ENCODE peak calls at places on chromosome 1, in eight cellular contexts. M is tibial nerve, C is Peyer's patch, U is IMR-90, G is body of pancreas, K is testis, V is prostate gland, H is uterus. W is an unnamed sample.

GRCh38 chr1:36982708-36983107 is 51.6 kb downstream of the GRIK3 start:
- DNase-seq in H (no peak), G (no peak), C (no peak), M (no peak), V (no peak), U (no peak), K (peak), W (no peak)

GRCh38 chr1:4564083-4564482 is 90.3 kb upstream of the AJAP1 start:
- DNase-seq in H (no peak), K (no peak), G (no peak), C (no peak), U (no peak), V (no peak), M (no peak), W (no peak)

GRCh38 chr1:179805291-179806195 is 62.5 kb downstream of the FAM163A start:
- DNase-seq in H (no peak), C (no peak), V (no peak), M (no peak), K (no peak), G (no peak), U (no peak), W (no peak)

GRCh38 chr1:86335906-86336305 is 60.2 kb downstream of the ODF2L start:
- DNase-seq in C (no peak), M (no peak), K (no peak), G (no peak), U (no peak), H (no peak), V (no peak), W (no peak)

GRCh38 chr1:78651247-78651646 is 1.6 kb downstream of the IFI44 start:
- DNase-seq in C (no peak), V (no peak), U (peak), H (no peak), M (no peak), G (no peak), K (no peak), W (no peak)

GRCh38 chr1:84998642-84999280 is 1.8 kb upstream of the MCOLN2 start:
- DNase-seq in K (peak), G (no peak), H (no peak), M (no peak), U (peak), C (peak), V (no peak), W (no peak)

GRCh38 chr1:64537942-64538341 is 68.0 kb downstream of the CACHD1 start:
- DNase-seq in G (peak), M (no peak), V (no peak), H (no peak), C (no peak), K (no peak), U (no peak), W (no peak)

GRCh38 chr1:41037116-41037903 is 15.8 kb upstream of the SLFNL1 start:
- DNase-seq in U (no peak), M (no peak), H (no peak), C (no peak), G (no peak), V (no peak), K (no peak), W (no peak)

GRCh38 chr1:172882791-172883386 is 167.9 kb downstream of the TNFSF18 start:
- DNase-seq in G (no peak), U (no peak), V (no peak), K (no peak), M (no peak), C (no peak), H (no peak), W (no peak)

GRCh38 chr1:165925498-165926079 is 98.2 kb downstream of the UCK2 start:
- DNase-seq in M (no peak), K (no peak), C (no peak), U (no peak), G (no peak), V (no peak), H (no peak), W (peak)

GRCh38 chr1:94434339-94435092 is 16.3 kb downstream of the ABCD3 start:
- DNase-seq in V (no peak), U (peak), G (no peak), H (no peak), K (no peak), M (no peak), C (no peak), W (no peak)

GRCh38 chr1:11124965-11125364 is 25.3 kb upstream of the EXOSC10 start:
- DNase-seq in V (no peak), U (no peak), H (no peak), M (no peak), K (no peak), G (no peak), C (no peak), W (no peak)

GRCh38 chr1:41673806-41674205 is 189.3 kb upstream of the EDN2 start:
- DNase-seq in K (no peak), G (no peak), C (no peak), H (no peak), M (no peak), U (peak), V (no peak), W (peak)

GRCh38 chr1:6178751-6179563 is 1.2 kb downstream of the CHD5 start:
- DNase-seq in C (no peak), K (no peak), G (no peak), V (no peak), H (no peak), M (no peak), U (no peak), W (no peak)
- H3K4me3 ChIP-seq in C (no peak), K (peak), G (no peak), V (peak), H (no peak), M (peak), U (no peak), W (no peak)

DNA sequence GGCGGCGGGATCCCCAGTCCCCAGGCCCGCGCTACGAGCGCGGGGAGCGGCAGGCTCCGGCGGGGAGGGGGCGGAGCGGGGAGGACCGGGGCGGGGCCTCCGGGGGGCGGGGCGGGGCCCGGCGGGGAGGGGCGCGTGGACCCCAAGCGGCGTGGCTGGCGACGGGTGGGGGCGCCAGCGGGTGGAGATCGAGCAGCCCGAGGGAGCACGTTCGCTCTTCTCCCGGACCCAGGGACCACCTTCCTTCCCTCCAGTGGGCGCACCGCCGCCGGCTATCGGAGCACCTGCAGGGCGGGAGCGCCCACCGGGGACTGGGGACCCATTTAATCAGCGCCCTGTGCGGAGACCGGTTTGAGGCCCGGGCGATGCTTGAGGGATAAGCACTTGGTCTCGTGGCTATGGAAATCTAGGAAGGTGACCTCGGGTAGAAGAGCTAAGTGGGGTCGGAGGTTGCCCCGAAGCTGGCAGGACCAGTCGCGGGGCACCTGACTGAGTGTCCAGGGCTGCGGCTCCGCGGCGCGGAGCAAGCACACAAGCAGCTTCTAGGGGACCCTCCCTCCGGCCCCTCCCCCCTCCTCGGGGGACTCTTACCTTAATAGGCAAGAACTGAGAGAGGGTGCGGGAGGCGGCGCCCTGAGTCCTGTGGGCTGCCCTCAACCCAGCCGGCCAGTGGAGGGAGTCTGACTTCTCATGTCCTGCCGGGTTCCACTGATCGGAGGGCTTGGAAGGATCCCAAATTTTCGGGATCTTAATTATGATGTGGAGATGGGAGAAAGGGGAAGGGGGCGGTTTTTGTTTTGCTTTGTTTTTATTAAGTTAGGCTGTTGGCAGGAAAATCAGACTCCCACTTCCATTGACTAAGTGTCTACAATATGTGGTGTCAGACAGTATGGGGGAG is at the start of gene TSPAN2:
- DNase-seq in H (peak), C (peak), K (peak), U (peak), G (peak), M (no peak), V (peak), W (peak)
- TF ChIP-seq POLR2A in H (peak), C (no peak), K (no peak), U (no peak), G (no peak), M (no peak), V (no peak), W (no peak)

GRCh38 chr1:200699871-200700270 is 30.2 kb upstream of the DDX59 start:
- DNase-seq in C (no peak), H (no peak), U (peak), G (no peak), M (no peak), V (no peak), K (no peak), W (no peak)
- H3K4me3 ChIP-seq in C (no peak), H (no peak), U (no peak), G (no peak), M (no peak), V (no peak), K (no peak), W (no peak)

GRCh38 chr1:185670187-185670627 is 64.0 kb upstream of the HMCN1 start:
- DNase-seq in V (peak), U (peak), G (peak), H (no peak), M (no peak), K (peak), C (no peak), W (no peak)
- TF ChIP-seq POLR2A in V (no peak), U (no peak), G (no peak), H (no peak), M (no peak), K (no peak), C (no peak), W (no peak)

GRCh38 chr1:219189021-219189824 is 15.5 kb downstream of the LYPLAL1 start:
- DNase-seq in M (no peak), C (no peak), H (no peak), U (peak), G (no peak), V (no peak), K (no peak), W (no peak)
- H3K4me3 ChIP-seq in M (no peak), C (no peak), H (no peak), U (no peak), G (no peak), V (no peak), K (no peak), W (no peak)

GRCh38 chr1:77489910-77490309 is 192.5 kb downstream of the ZZZ3 start:
- DNase-seq in M (no peak), G (no peak), C (no peak), K (no peak), U (peak), H (no peak), V (no peak), W (no peak)

GRCh38 chr1:77484334-77484733 is 198.1 kb downstream of the ZZZ3 start:
- DNase-seq in C (no peak), G (no peak), V (no peak), H (no peak), U (no peak), K (no peak), M (no peak), W (no peak)

GRCh38 chr1:77484926-77485325 is 197.5 kb downstream of the ZZZ3 start:
- DNase-seq in K (no peak), U (no peak), V (no peak), C (no peak), M (no peak), G (no peak), H (no peak), W (no peak)

DNA sequence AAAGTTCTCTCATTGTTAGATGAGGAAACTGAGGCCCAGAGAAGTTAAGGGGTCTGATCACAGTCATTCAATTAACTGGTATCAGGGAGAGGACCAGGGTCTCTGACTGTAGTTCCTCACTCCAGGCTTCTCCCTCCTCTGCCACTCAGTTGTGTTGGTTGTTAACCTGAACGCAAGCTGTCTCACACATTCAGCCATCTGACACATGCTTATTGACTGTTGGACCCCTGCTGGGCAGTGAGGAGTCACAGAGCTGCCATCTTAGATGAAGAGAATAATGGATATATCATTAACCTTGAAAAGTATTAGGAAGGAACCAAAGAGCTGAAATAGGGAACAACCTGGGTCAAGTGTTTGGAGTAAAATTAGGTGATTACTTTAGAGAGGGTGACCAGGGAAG is 194.8 kb downstream of the ZZZ3 start:
- DNase-seq in M (no peak), V (no peak), G (no peak), C (no peak), U (no peak), H (no peak), K (no peak), W (no peak)
- TF ChIP-seq POLR2A in M (no peak), V (no peak), G (no peak), C (no peak), U (no peak), H (no peak), K (no peak), W (no peak)

GRCh38 chr1:234708700-234709395 is 98.9 kb upstream of the IRF2BP2 start:
- DNase-seq in K (peak), C (no peak), H (no peak), G (no peak), M (no peak), U (no peak), V (no peak), W (no peak)
- H3K4me3 ChIP-seq in K (no peak), C (no peak), H (no peak), G (no peak), M (no peak), U (no peak), V (no peak), W (no peak)